ENCODE peak calls at places on chromosomes 5 and 9, in five cellular contexts. One of them, this sample, is unnamed. For H3K9me3, the result is how much of the 10 kb centered on the place peaks cover.

GRCh38 chr9:95138474-95138873 is 179.0 kb downstream of the FANCC start:
- DNase-seq in CD8-positive, alpha-beta memory T cell: no peak
- DNase-seq in upper lobe of right lung: no peak
- DNase-seq in IMR-90: peak
- DNase-seq in thoracic aorta: no peak
- DNase-seq in this sample: no peak

GRCh38 chr9:995776-996175 is 19.3 kb downstream of the DMRT3 start:
- DNase-seq in CD8-positive, alpha-beta memory T cell: no peak
- DNase-seq in upper lobe of right lung: no peak
- DNase-seq in IMR-90: peak
- DNase-seq in thoracic aorta: no peak
- DNase-seq in this sample: no peak

GRCh38 chr5:56208681-56209080 is 24.4 kb downstream of the ANKRD55 start:
- DNase-seq in CD8-positive, alpha-beta memory T cell: no peak
- DNase-seq in upper lobe of right lung: no peak
- DNase-seq in IMR-90: no peak
- DNase-seq in thoracic aorta: no peak
- DNase-seq in this sample: no peak

GRCh38 chr5:164597293-164597900 is 1092.0 kb downstream of the MAT2B start:
- DNase-seq in CD8-positive, alpha-beta memory T cell: no peak
- DNase-seq in upper lobe of right lung: no peak
- DNase-seq in IMR-90: no peak
- DNase-seq in thoracic aorta: no peak
- DNase-seq in this sample: no peak

GRCh38 chr5:92364986-92365550 is 982.0 kb upstream of the ARRDC3 start:
- DNase-seq in CD8-positive, alpha-beta memory T cell: no peak
- DNase-seq in upper lobe of right lung: no peak
- DNase-seq in IMR-90: peak
- DNase-seq in thoracic aorta: no peak
- DNase-seq in this sample: no peak

GRCh38 chr5:11048760-11049159 is 287.7 kb upstream of the DAP start:
- DNase-seq in CD8-positive, alpha-beta memory T cell: no peak
- DNase-seq in upper lobe of right lung: no peak
- DNase-seq in IMR-90: no peak
- DNase-seq in thoracic aorta: no peak
- DNase-seq in this sample: no peak

GRCh38 chr9:129281506-129282145 is 103.6 kb upstream of the IER5L start:
- DNase-seq in CD8-positive, alpha-beta memory T cell: no peak
- DNase-seq in upper lobe of right lung: peak
- DNase-seq in IMR-90: no peak
- DNase-seq in thoracic aorta: no peak
- DNase-seq in this sample: no peak

GRCh38 chr9:4315582-4316215 is 15.8 kb upstream of the GLIS3 start:
- DNase-seq in CD8-positive, alpha-beta memory T cell: peak
- DNase-seq in upper lobe of right lung: peak
- DNase-seq in IMR-90: peak
- DNase-seq in thoracic aorta: peak
- DNase-seq in this sample: peak

GRCh38 chr5:132098151-132098594 is 24.6 kb downstream of the CSF2 start:
- DNase-seq in CD8-positive, alpha-beta memory T cell: no peak
- DNase-seq in upper lobe of right lung: no peak
- DNase-seq in IMR-90: peak
- DNase-seq in thoracic aorta: no peak
- DNase-seq in this sample: no peak

GRCh38 chr9:88400021-88400420 is 11.8 kb downstream of the SPIN1 start:
- DNase-seq in CD8-positive, alpha-beta memory T cell: no peak
- DNase-seq in upper lobe of right lung: no peak
- DNase-seq in IMR-90: peak
- DNase-seq in thoracic aorta: no peak
- DNase-seq in this sample: no peak

GRCh38 chr9:79763861-79764260 is 192.1 kb downstream of the TLE4 start:
- DNase-seq in CD8-positive, alpha-beta memory T cell: no peak
- DNase-seq in upper lobe of right lung: no peak
- DNase-seq in IMR-90: peak
- DNase-seq in thoracic aorta: no peak
- DNase-seq in this sample: no peak

DNA sequence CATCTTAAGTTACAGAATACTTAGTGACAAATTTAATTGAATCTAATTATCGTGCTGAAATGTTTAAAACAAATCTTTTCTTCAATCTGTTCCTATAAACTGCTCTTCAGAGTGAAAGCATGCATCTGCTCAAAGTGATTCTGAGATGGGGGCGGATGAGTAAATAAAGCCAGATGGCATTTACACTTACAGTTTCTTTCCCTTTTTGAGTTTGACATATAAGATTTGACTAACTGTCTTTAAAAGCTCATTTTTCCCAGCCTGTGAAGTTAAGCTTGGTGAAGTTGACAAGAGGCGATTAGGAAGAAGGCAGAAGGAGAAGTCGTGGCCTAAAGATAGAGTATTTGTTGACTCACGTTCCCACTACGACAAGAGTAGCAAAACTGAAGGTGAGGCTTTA is 137.4 kb downstream of the LPAR1 start:
- DNase-seq in CD8-positive, alpha-beta memory T cell: no peak
- DNase-seq in upper lobe of right lung: no peak
- DNase-seq in IMR-90: peak
- DNase-seq in thoracic aorta: no peak
- DNase-seq in this sample: no peak
- H3K9me3 ChIP-seq in CD8-positive, alpha-beta memory T cell: under half
- H3K9me3 ChIP-seq in upper lobe of right lung: under half
- H3K9me3 ChIP-seq in IMR-90: under half
- H3K9me3 ChIP-seq in thoracic aorta: under half
- H3K9me3 ChIP-seq in this sample: under half

DNA sequence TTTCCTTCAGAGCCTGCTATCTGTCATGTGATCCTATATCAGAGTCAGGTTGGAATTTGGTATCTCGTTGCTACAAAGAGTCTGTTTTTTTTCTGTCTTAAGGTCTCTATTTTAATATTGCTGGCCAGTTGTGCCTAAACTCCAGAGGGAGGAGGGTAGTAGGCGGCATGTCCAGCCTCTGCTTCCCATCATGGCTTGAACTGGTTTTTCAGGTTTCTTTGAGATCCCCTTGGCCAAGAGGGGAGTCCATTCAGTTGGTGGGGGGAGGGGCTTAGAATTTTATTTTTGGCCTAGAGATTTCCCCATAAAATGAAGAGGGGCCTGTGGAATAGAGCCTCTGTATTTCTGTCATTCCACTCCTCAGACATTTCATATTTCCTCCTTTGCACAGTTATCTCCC is 15.4 kb upstream of the ZNF354C start:
- DNase-seq in CD8-positive, alpha-beta memory T cell: no peak
- DNase-seq in upper lobe of right lung: no peak
- DNase-seq in IMR-90: no peak
- DNase-seq in thoracic aorta: no peak
- DNase-seq in this sample: no peak
- H3K9me3 ChIP-seq in CD8-positive, alpha-beta memory T cell: under half
- H3K9me3 ChIP-seq in upper lobe of right lung: under half
- H3K9me3 ChIP-seq in IMR-90: under half
- H3K9me3 ChIP-seq in thoracic aorta: under half
- H3K9me3 ChIP-seq in this sample: under half

GRCh38 chr9:65426231-65426630 is 141.2 kb upstream of the FOXD4L5 start:
- DNase-seq in CD8-positive, alpha-beta memory T cell: no peak
- DNase-seq in upper lobe of right lung: peak
- DNase-seq in IMR-90: no peak
- DNase-seq in thoracic aorta: no peak
- DNase-seq in this sample: no peak
- H3K9me3 ChIP-seq in CD8-positive, alpha-beta memory T cell: under half
- H3K9me3 ChIP-seq in upper lobe of right lung: under half
- H3K9me3 ChIP-seq in IMR-90: under half
- H3K9me3 ChIP-seq in thoracic aorta: under half
- H3K9me3 ChIP-seq in this sample: under half

DNA sequence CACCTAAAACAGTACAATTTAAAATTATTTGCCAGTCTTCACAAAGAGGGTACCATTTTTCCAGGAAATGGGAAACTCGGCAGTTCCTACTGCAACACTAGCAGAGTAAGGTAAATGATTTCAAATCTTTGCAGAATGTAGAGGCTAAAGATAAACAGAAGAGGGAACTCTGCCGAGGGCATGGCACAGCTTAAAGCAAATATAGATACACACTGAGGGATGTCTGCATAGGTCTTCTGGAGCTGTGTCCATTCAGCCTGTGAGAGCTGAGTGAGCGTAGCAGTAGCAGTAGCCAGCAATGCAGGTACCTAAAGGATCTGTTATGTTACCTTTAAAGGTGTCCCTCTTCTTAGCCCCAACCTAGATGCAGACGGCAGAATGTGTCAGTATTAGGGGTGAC is 17.5 kb downstream of the CDKL3 start:
- DNase-seq in CD8-positive, alpha-beta memory T cell: no peak
- DNase-seq in upper lobe of right lung: no peak
- DNase-seq in IMR-90: no peak
- DNase-seq in thoracic aorta: no peak
- DNase-seq in this sample: no peak
- H3K9me3 ChIP-seq in CD8-positive, alpha-beta memory T cell: under half
- H3K9me3 ChIP-seq in upper lobe of right lung: under half
- H3K9me3 ChIP-seq in IMR-90: under half
- H3K9me3 ChIP-seq in thoracic aorta: under half
- H3K9me3 ChIP-seq in this sample: under half

DNA sequence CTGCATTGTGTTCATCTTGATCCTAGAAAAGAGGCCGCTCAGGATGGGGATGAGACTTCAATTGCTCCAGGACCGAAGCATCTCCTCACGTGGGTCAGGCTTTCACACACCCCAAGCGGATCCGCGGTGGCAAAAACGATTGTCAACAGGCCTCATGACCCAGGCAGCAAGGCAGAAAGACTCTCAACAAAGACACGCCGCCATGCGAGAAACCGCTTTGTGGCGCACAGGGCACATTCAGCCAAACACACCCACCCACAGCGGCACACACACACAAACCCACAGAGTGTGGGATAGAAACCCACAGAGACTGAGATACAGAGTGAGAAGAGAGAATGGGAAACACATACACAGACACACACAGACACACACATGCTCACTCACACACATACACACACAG is 483.4 kb downstream of the SPATA31A7 start:
- DNase-seq in CD8-positive, alpha-beta memory T cell: no peak
- DNase-seq in upper lobe of right lung: peak
- DNase-seq in IMR-90: no peak
- DNase-seq in thoracic aorta: no peak
- DNase-seq in this sample: no peak
- H3K9me3 ChIP-seq in CD8-positive, alpha-beta memory T cell: under half
- H3K9me3 ChIP-seq in upper lobe of right lung: under half
- H3K9me3 ChIP-seq in IMR-90: under half
- H3K9me3 ChIP-seq in thoracic aorta: under half
- H3K9me3 ChIP-seq in this sample: under half

DNA sequence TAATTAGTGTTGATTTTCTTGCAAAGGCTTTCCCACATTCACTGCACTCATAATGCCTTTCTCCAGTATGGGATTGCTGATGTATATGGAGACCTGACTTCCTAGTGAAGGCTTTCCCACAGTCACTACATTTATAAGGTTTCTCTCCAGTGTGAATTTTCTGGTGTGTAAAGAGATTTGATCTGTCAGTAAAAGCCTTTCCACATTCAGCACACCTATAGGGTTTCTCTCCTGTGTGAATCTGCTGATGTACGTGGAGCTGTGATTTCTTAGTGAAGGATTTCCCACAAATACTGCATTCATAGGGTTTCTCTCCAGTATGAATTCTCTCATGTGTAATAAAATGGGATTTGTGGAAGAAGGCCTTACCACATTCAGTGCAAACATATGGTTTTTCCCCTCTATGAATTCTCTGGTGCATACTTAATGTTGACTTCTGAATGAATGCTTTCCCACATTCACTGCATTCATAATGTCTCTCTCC is 31.1 kb downstream of the ZNF484 start:
- DNase-seq in CD8-positive, alpha-beta memory T cell: no peak
- DNase-seq in upper lobe of right lung: no peak
- DNase-seq in IMR-90: no peak
- DNase-seq in thoracic aorta: no peak
- DNase-seq in this sample: peak
- H3K9me3 ChIP-seq in CD8-positive, alpha-beta memory T cell: under half
- H3K9me3 ChIP-seq in upper lobe of right lung: half or more
- H3K9me3 ChIP-seq in IMR-90: under half
- H3K9me3 ChIP-seq in thoracic aorta: half or more
- H3K9me3 ChIP-seq in this sample: under half

GRCh38 chr5:27474054-27474323 is 435.6 kb upstream of the CDH9 start:
- DNase-seq in CD8-positive, alpha-beta memory T cell: no peak
- DNase-seq in upper lobe of right lung: no peak
- DNase-seq in IMR-90: no peak
- DNase-seq in thoracic aorta: no peak
- DNase-seq in this sample: no peak

GRCh38 chr5:27474395-27474794 is 436.0 kb upstream of the CDH9 start:
- DNase-seq in CD8-positive, alpha-beta memory T cell: no peak
- DNase-seq in upper lobe of right lung: no peak
- DNase-seq in IMR-90: no peak
- DNase-seq in thoracic aorta: no peak
- DNase-seq in this sample: no peak

GRCh38 chr5:27475063-27475462 is 436.7 kb upstream of the CDH9 start:
- DNase-seq in CD8-positive, alpha-beta memory T cell: no peak
- DNase-seq in upper lobe of right lung: no peak
- DNase-seq in IMR-90: no peak
- DNase-seq in thoracic aorta: no peak
- DNase-seq in this sample: no peak

GRCh38 chr5:27477550-27477949 is 439.2 kb upstream of the CDH9 start:
- DNase-seq in CD8-positive, alpha-beta memory T cell: no peak
- DNase-seq in upper lobe of right lung: no peak
- DNase-seq in IMR-90: no peak
- DNase-seq in thoracic aorta: no peak
- DNase-seq in this sample: no peak

DNA sequence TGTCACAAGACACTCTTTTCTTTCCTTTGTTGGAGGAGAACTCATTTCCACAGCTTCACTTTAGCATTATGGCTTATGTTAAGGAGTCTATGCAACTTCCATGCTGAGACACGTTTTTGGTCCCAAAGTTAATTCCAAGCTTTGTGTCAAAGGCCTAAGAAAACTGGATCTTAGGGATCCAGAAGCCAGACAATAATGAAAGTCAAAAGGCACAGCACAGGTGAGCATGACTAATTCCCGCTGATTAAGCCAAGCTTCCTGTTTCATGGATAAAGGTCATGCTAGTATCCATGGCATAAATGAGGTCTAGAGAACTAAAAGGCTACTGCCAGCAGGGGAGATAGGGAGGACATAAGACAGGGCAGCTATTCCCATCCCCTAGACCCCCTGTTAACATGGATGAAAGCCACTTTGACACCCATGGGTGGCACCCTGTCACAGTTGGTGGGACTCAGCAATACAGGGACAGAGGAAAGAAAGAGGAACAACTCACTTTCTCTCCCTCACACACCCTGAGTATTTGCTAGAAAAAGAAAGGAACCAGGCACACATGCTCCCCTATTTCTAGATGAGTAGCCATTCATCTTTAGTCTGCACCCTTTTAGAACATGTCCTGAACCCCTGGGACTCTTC is 438.1 kb upstream of the CDH9 start:
- DNase-seq in CD8-positive, alpha-beta memory T cell: no peak
- DNase-seq in upper lobe of right lung: no peak
- DNase-seq in IMR-90: no peak
- DNase-seq in thoracic aorta: no peak
- DNase-seq in this sample: no peak
- H3K9me3 ChIP-seq in CD8-positive, alpha-beta memory T cell: under half
- H3K9me3 ChIP-seq in upper lobe of right lung: under half
- H3K9me3 ChIP-seq in IMR-90: under half
- H3K9me3 ChIP-seq in thoracic aorta: under half
- H3K9me3 ChIP-seq in this sample: under half

This sample was measured in naive thymus-derived CD4-positive, alpha-beta T cell.